ENCODE peak calls at places on chromosomes 4 and X, in six cellular contexts. F is HCT116, B is transverse colon, Y is dorsolateral prefrontal cortex, W is WTC11, O is tibial nerve. D is an unnamed sample.

GRCh38 chrX:120647127-120647526 is 17.3 kb upstream of the C1GALT1C1 start:
- DNase-seq in F (no peak), B (no peak), Y (no peak), W (no peak), O (no peak), D (no peak)

GRCh38 chr4:151727365-151727764 is 33.4 kb downstream of the GATB start:
- DNase-seq in F (no peak), B (no peak), Y (no peak), W (no peak), O (no peak), D (no peak)

GRCh38 chr4:818106-818921 is 7.6 kb downstream of the CPLX1 start:
- DNase-seq in F (no peak), B (no peak), Y (no peak), W (no peak), O (no peak), D (no peak)

GRCh38 chr4:73501664-73502265 is 20.2 kb downstream of the AFM start:
- DNase-seq in F (no peak), B (no peak), Y (no peak), W (no peak), O (no peak), D (no peak)

GRCh38 chr4:92265798-92266197 is 38.0 kb upstream of the GRID2 start:
- DNase-seq in F (no peak), B (no peak), Y (no peak), W (no peak), O (no peak), D (no peak)

GRCh38 chr4:184400375-184400870 is 73.9 kb downstream of the IRF2 start:
- DNase-seq in F (no peak), B (no peak), Y (no peak), W (no peak), O (peak), D (no peak)

GRCh38 chr4:142085631-142086292 is 449.4 kb downstream of the IL15 start:
- DNase-seq in F (no peak), B (no peak), Y (no peak), W (no peak), O (no peak), D (no peak)

GRCh38 chr4:75985116-75985515 is 5.6 kb downstream of the SDAD1 start:
- DNase-seq in F (no peak), B (no peak), Y (no peak), W (no peak), O (no peak), D (no peak)

GRCh38 chrX:65034641-65035450 is 58.6 kb upstream of the ZC4H2 start:
- DNase-seq in F (peak), B (peak), Y (peak), W (peak), O (peak), D (peak)

GRCh38 chr4:101967697-101968346 is 177.3 kb downstream of the BANK1 start:
- DNase-seq in F (no peak), B (no peak), Y (no peak), W (no peak), O (no peak), D (no peak)

GRCh38 chr4:26822546-26822945 is 38.1 kb upstream of the STIM2 start:
- DNase-seq in F (no peak), B (no peak), Y (no peak), W (no peak), O (no peak), D (no peak)

GRCh38 chrX:13059676-13060499 is 15.5 kb upstream of the FAM9C start:
- DNase-seq in F (peak), B (no peak), Y (no peak), W (no peak), O (no peak), D (no peak)

GRCh38 chr4:101355767-101356702 is 8.7 kb upstream of the PPP3CA start:
- DNase-seq in F (peak), B (no peak), Y (no peak), W (no peak), O (no peak), D (no peak)

GRCh38 chr4:91087743-91088142 is 960.5 kb downstream of the CCSER1 start:
- DNase-seq in F (no peak), B (no peak), Y (no peak), W (no peak), O (no peak), D (no peak)

GRCh38 chr4:47528651-47529050 is 43.6 kb downstream of the ATP10D start:
- DNase-seq in F (no peak), B (no peak), Y (no peak), W (no peak), O (no peak), D (no peak)

GRCh38 chr4:151408630-151409469 is at the start of gene FHIP1A:
- DNase-seq in F (peak), B (peak), Y (no peak), W (peak), O (peak), D (peak)

GRCh38 chrX:19839770-19840254 is 47.6 kb downstream of the SH3KBP1 start:
- DNase-seq in F (peak), B (no peak), Y (no peak), W (no peak), O (no peak), D (no peak)

GRCh38 chrX:317424-318067 is 1.1 kb downstream of the GTPBP6 start:
- DNase-seq in F (no peak), B (no peak), Y (no peak), W (no peak), O (no peak), D (peak)

GRCh38 chr4:110484767-110485166 is 8.8 kb downstream of the ENPEP start:
- DNase-seq in F (no peak), B (no peak), Y (no peak), W (no peak), O (no peak), D (no peak)

GRCh38 chr4:87108142-87108546 is 112.3 kb downstream of the KLHL8 start:
- DNase-seq in F (peak), B (no peak), Y (no peak), W (no peak), O (peak), D (no peak)

GRCh38 chrX:39957816-39958561 is 139.8 kb downstream of the BCOR start:
- DNase-seq in F (no peak), B (no peak), Y (no peak), W (no peak), O (no peak), D (no peak)

GRCh38 chr4:143700060-143700419 is 435 bp downstream of the FREM3 start:
- DNase-seq in F (no peak), B (no peak), Y (no peak), W (peak), O (no peak), D (peak)

GRCh38 chr4:118032691-118033090 is 1.6 kb upstream of the NDST3 start:
- DNase-seq in F (peak), B (no peak), Y (no peak), W (peak), O (no peak), D (no peak)

GRCh38 chrX:71859637-71860036 is 51.0 kb upstream of the NHSL2 start:
- DNase-seq in F (peak), B (no peak), Y (no peak), W (no peak), O (peak), D (no peak)

GRCh38 chr4:176451441-176451840 is 131.7 kb downstream of the SPCS3 start:
- DNase-seq in F (no peak), B (no peak), Y (peak), W (no peak), O (no peak), D (no peak)

GRCh38 chr4:52751349-52751911 is at the start of gene ERVMER34-1:
- DNase-seq in F (peak), B (peak), Y (no peak), W (peak), O (peak), D (peak)

GRCh38 chr4:99968330-99968729 is 18.3 kb upstream of the H2AZ1 start:
- DNase-seq in F (no peak), B (no peak), Y (no peak), W (no peak), O (no peak), D (no peak)

GRCh38 chr4:113899260-113900177 is 79.9 kb downstream of the ARSJ start:
- DNase-seq in F (no peak), B (peak), Y (no peak), W (no peak), O (no peak), D (no peak)

GRCh38 chr4:139556735-139557505 is 901 bp upstream of the SETD7 start:
- DNase-seq in F (no peak), B (peak), Y (peak), W (peak), O (peak), D (peak)

GRCh38 chr4:12924253-12924652 is 559.9 kb downstream of the RAB28 start:
- DNase-seq in F (no peak), B (no peak), Y (no peak), W (no peak), O (no peak), D (no peak)

GRCh38 chr4:109355835-109356234 is 53.4 kb upstream of the COL25A1 start:
- DNase-seq in F (no peak), B (no peak), Y (no peak), W (no peak), O (no peak), D (no peak)

GRCh38 chrX:122878269-122878668 is 305.8 kb upstream of the GRIA3 start:
- DNase-seq in F (no peak), B (no peak), Y (no peak), W (no peak), O (no peak), D (no peak)

GRCh38 chrX:99857455-99857854 is 552.6 kb downstream of the PCDH19 start:
- DNase-seq in F (no peak), B (no peak), Y (no peak), W (no peak), O (no peak), D (no peak)
- TF ChIP-seq CTCF in F (no peak), B (no peak), Y (no peak), W (no peak), O (no peak), D (peak)

DNA sequence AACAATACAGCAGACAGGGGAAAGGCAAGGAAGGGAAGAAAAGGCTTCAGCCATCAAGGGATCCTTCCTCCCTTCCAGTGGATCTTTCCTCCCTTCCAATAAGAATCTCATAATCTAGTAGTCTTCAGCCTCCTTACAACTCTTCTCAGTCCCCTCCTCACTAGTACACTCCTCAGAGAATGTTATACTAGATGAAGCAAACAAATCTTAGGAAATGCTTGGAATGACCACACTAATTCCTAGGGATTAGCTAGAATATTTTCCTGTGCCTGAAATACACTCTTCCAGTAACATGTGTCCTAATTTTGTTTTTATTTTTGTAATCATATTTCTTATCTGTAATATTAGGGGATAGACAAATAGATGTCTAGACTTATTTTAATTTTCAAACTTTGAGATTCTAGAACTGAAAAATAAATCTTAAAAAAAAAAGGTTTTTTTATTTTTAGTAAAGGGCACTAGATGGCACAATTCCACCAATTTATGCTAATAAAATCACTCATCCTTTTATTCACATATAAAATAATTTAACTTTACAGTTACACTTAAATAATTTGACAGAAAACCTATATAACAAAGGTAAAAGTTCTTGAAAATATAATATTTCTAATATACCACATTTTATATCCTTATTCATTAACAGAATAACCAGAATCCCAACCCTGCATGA is 7.0 kb upstream of the STPG2 start:
- DNase-seq in F (no peak), B (no peak), Y (no peak), W (no peak), O (no peak), D (no peak)
- TF ChIP-seq CTCF in F (no peak), B (no peak), Y (peak), W (no peak), O (no peak), D (peak)

DNA sequence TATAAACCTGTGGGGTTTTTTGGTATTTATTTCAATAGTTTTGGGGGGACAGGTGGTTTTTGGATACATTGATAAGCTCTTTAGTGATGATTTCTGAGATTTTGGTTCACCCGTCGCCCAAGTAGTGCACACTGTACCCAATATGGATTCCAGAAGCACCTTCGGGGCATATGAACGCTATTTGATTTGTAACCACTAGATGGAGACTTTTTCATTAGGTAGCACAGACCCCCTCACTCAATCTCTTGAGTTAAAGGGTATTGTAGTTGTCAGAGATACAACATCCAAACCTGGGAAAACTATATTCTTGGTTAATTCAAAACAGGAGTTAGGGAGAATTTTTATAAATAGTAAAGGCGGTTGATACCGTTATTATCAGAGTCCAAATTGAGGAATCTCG is 79.8 kb downstream of the SPANXN3 start:
- DNase-seq in F (no peak), B (no peak), Y (no peak), W (no peak), O (no peak), D (no peak)
- TF ChIP-seq CTCF in F (peak), B (no peak), Y (peak), W (no peak), O (no peak), D (peak)

GRCh38 chr4:68985442-68985841 is 33.8 kb upstream of the UGT2A3 start:
- DNase-seq in F (no peak), B (no peak), Y (no peak), W (no peak), O (no peak), D (no peak)
- TF ChIP-seq CTCF in F (no peak), B (no peak), Y (no peak), W (no peak), O (no peak), D (no peak)

GRCh38 chr4:182265881-182266280 is 22.7 kb downstream of the TENM3 start:
- DNase-seq in F (peak), B (no peak), Y (no peak), W (peak), O (no peak), D (no peak)
- TF ChIP-seq CTCF in F (peak), B (no peak), Y (no peak), W (no peak), O (no peak), D (no peak)

GRCh38 chr4:11399461-11399971 is 29.2 kb downstream of the HS3ST1 start:
- DNase-seq in F (no peak), B (no peak), Y (no peak), W (no peak), O (no peak), D (no peak)

GRCh38 chr4:11409632-11410031 is 19.1 kb downstream of the HS3ST1 start:
- DNase-seq in F (no peak), B (no peak), Y (no peak), W (no peak), O (no peak), D (no peak)

GRCh38 chr4:11402192-11402591 is 26.5 kb downstream of the HS3ST1 start:
- DNase-seq in F (no peak), B (no peak), Y (no peak), W (no peak), O (no peak), D (no peak)

GRCh38 chr4:11408569-11408968 is 20.1 kb downstream of the HS3ST1 start:
- DNase-seq in F (no peak), B (no peak), Y (no peak), W (no peak), O (no peak), D (no peak)

DNA sequence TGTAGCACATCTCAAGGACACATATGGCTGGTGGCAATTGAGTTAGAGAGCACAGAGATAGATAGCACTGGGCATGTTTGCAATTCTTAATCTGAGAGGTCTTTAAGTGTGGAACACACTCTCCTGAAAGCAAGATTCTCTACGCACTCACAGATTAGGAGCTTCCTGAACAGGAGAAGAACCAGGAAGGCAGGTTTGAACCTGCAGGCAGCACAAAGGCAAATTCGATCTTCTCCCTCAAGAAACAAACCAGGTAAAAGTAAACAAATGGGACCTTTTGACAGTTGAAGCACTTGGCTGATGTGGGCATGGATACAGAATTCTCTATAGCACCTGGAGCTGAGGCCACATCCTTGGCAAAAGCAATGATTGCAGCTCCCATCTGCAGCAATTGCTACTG is 24.3 kb downstream of the HS3ST1 start:
- DNase-seq in F (no peak), B (no peak), Y (no peak), W (no peak), O (no peak), D (no peak)
- TF ChIP-seq CTCF in F (no peak), B (no peak), Y (no peak), W (no peak), O (no peak), D (no peak)

DNA sequence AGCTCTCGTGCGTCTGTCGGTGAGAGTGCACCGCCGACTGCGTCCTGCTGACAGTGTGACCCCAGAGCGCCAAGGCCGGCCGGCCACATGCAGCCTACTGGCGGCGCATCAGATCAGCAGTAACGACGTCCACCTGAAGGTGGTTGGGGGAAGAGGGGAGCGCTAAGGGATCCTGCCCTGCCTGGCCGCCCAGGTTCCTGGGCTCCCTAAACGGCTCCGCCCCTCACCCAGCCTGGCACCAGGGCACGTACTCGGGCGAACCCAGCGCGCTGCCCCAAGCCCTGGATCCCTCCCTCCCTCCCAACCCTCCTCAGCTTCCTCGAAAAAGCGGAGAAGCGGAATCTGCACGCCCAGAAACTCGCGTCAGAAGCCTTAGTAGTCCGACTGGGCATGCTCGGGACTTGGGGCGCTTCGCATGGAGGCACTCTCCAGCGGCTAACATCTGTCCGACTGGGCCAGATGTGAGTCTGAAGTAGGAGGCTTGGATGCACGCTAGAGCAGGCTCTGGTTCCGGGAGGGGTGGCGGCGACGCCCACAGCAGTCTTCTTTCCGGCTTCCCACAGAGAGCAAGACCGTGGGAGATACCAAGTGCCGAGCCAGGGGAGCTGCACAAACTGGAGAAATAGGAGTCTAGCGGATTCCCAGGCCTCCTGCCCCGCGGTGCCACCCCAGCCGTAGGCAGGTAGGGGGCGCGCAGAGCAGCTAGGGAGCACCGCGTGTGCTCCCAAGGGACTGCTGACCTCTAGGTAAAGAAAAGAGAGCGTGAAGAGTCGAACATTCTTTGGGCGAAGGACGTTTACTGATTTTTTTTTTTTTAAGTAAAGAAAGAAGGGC is 114.4 kb upstream of the TEX13C start:
- DNase-seq in F (no peak), B (peak), Y (no peak), W (peak), O (no peak), D (peak)
- TF ChIP-seq CTCF in F (no peak), B (no peak), Y (no peak), W (no peak), O (no peak), D (peak)